ENCODE peak calls at places on chromosomes 4 and X, in five cellular contexts. I, J, M, E and T are unnamed samples.

GRCh38 chr4:535181-535923 is 36.3 kb downstream of the PIGG start:
- DNase-seq in E (no peak), J (no peak), M (no peak), I (no peak), T (no peak)

GRCh38 chr4:152243890-152244595 is 291.8 kb downstream of the FBXW7 start:
- DNase-seq in I (peak; percentile 2), J (peak; percentile 53), E (no peak), M (no peak), T (no peak)

GRCh38 chr4:78410651-78411050 is 140.9 kb upstream of the ANXA3 start:
- DNase-seq in I (no peak), J (no peak), E (no peak), M (no peak), T (no peak)

GRCh38 chr4:109184421-109184956 is 118.0 kb downstream of the COL25A1 start:
- DNase-seq in E (no peak), M (no peak), J (no peak), I (no peak), T (no peak)

GRCh38 chr4:147809171-147809570 is 77.3 kb downstream of the ARHGAP10 start:
- DNase-seq in I (no peak), M (no peak), J (no peak), E (no peak), T (no peak)

GRCh38 chrX:65581661-65582339 is 47.2 kb upstream of the LAS1L start:
- DNase-seq in E (peak; percentile 39), I (peak; percentile 46), J (peak; percentile 76), M (peak; percentile 51), T (no peak)

GRCh38 chr4:57037982-57038604 is 59.4 kb downstream of the POLR2B start:
- DNase-seq in M (peak; percentile 50), J (peak; percentile 48), I (peak; percentile 40), E (peak; percentile 62), T (no peak)

GRCh38 chr4:76745264-76745663 is 152.7 kb downstream of the SOWAHB start:
- DNase-seq in I (no peak), E (no peak), J (no peak), M (no peak), T (no peak)

GRCh38 chrX:10163031-10163430 is 6.3 kb downstream of the CLCN4 start:
- DNase-seq in E (no peak), M (no peak), I (no peak), J (no peak), T (no peak)

GRCh38 chr4:23171971-23172370 is 479.2 kb downstream of the GBA3 start:
- DNase-seq in E (no peak), I (no peak), J (no peak), M (no peak), T (no peak)

GRCh38 chr4:67632492-67632891 is 68.5 kb downstream of the UBA6 start:
- DNase-seq in I (no peak), M (no peak), E (no peak), J (no peak), T (no peak)

GRCh38 chr4:150327262-150327780 is 249.1 kb downstream of the DCLK2 start:
- DNase-seq in I (no peak), E (no peak), J (no peak), M (no peak), T (no peak)

GRCh38 chr4:157072002-157072401 is 3.9 kb upstream of the GLRB start:
- DNase-seq in J (no peak), M (peak; percentile 26), I (no peak), E (no peak), T (no peak)

GRCh38 chr4:124948976-124949597 is 236.6 kb upstream of the ANKRD50 start:
- DNase-seq in E (no peak), J (no peak), I (no peak), M (no peak), T (no peak)

GRCh38 chrX:45716747-45717146 is 516.1 kb upstream of the DIPK2B start:
- DNase-seq in E (no peak), M (no peak), J (no peak), I (peak; percentile 51), T (no peak)

GRCh38 chr4:45662996-45663395 is 460.9 kb downstream of the GABRG1 start:
- DNase-seq in M (peak; percentile 46), I (peak; percentile 77), J (peak; percentile 72), E (peak; percentile 1), T (peak; percentile 0)

GRCh38 chr4:83125738-83126141 is 11.2 kb upstream of the PLAC8 start:
- DNase-seq in J (no peak), M (no peak), E (no peak), I (peak; percentile 84), T (no peak)

GRCh38 chr4:170853422-170854021 is 763.8 kb upstream of the AADAT start:
- DNase-seq in M (peak; percentile 34), I (peak; percentile 48), J (peak; percentile 32), E (peak; percentile 31), T (no peak)

GRCh38 chrX:133783273-133783672 is 202.1 kb downstream of the GPC3 start:
- DNase-seq in J (no peak), I (no peak), E (no peak), M (no peak), T (no peak)

GRCh38 chrX:133018229-133018628 is 59.8 kb upstream of the HS6ST2 start:
- DNase-seq in I (no peak), J (no peak), M (no peak), E (no peak), T (no peak)

GRCh38 chrX:12973561-12974216 is 1.2 kb upstream of the TMSB4X start:
- DNase-seq in E (no peak), M (no peak), I (no peak), J (peak; percentile 38), T (no peak)

GRCh38 chr4:121041307-121042090 is 30.8 kb downstream of the NDNF start:
- DNase-seq in E (no peak), J (no peak), I (peak; percentile 29), M (no peak), T (no peak)

GRCh38 chrX:49627030-49627777 is 28.4 kb downstream of the GAGE1 start:
- DNase-seq in E (no peak), J (no peak), I (no peak), M (peak; percentile 22), T (no peak)

GRCh38 chr4:185394568-185395254 is 1.0 kb downstream of the LRP2BP start:
- DNase-seq in I (peak; percentile 5), E (no peak), M (no peak), J (no peak), T (no peak)

GRCh38 chrX:150587585-150588503 is 19.4 kb downstream of the MTM1 start:
- DNase-seq in M (no peak), I (no peak), E (peak; percentile 2), J (no peak), T (no peak)

GRCh38 chr4:81984746-81985145 is 389.0 kb downstream of the HNRNPD start:
- DNase-seq in I (no peak), E (no peak), J (no peak), M (no peak), T (no peak)

GRCh38 chr4:77172336-77172735 is 15.3 kb downstream of the CCNG2 start:
- DNase-seq in E (no peak), M (peak; percentile 67), J (no peak), I (no peak), T (peak; percentile 74)

GRCh38 chrX:20947411-20947912 is 426.8 kb upstream of the CNKSR2 start:
- DNase-seq in J (no peak), M (no peak), I (no peak), E (no peak), T (no peak)

GRCh38 chr4:6573551-6573950 is 1.4 kb upstream of the MAN2B2 start:
- DNase-seq in M (no peak), E (no peak), J (no peak), I (no peak), T (no peak)

GRCh38 chr4:2741626-2742025 is 14.5 kb downstream of the TNIP2 start:
- DNase-seq in E (no peak), I (no peak), M (no peak), J (no peak), T (no peak)

GRCh38 chrX:48911407-48912182 is at the start of gene SLC35A2:
- DNase-seq in I (peak; percentile 92), E (peak; percentile 79), J (peak; percentile 88), M (peak; percentile 75), T (no peak)

GRCh38 chrX:50691820-50692219 is 122.2 kb downstream of the SHROOM4 start:
- DNase-seq in I (peak; percentile 31), M (peak; percentile 15), J (no peak), E (no peak), T (no peak)

GRCh38 chrX:13699183-13699826 is 10.4 kb downstream of the RAB9A start:
- DNase-seq in M (peak; percentile 46), J (no peak), E (no peak), I (peak; percentile 85), T (no peak)

GRCh38 chrX:9912341-9912740 is 54.8 kb upstream of the CLDN34 start:
- DNase-seq in J (no peak), I (no peak), E (peak; percentile 20), M (peak; percentile 29), T (peak; percentile 56)

GRCh38 chr4:184987493-184988031 is 30.7 kb upstream of the HELT start:
- DNase-seq in J (no peak), M (no peak), I (no peak), E (no peak), T (no peak)

GRCh38 chr4:43607400-43607799 is 714.9 kb downstream of the GRXCR1 start:
- DNase-seq in I (no peak), J (no peak), E (no peak), M (no peak), T (no peak)
- H3K27ac ChIP-seq in I (no peak overlapping the region), J (no peak overlapping the region), E (no peak overlapping the region), M (no peak overlapping the region), T (no peak overlapping the region)

DNA sequence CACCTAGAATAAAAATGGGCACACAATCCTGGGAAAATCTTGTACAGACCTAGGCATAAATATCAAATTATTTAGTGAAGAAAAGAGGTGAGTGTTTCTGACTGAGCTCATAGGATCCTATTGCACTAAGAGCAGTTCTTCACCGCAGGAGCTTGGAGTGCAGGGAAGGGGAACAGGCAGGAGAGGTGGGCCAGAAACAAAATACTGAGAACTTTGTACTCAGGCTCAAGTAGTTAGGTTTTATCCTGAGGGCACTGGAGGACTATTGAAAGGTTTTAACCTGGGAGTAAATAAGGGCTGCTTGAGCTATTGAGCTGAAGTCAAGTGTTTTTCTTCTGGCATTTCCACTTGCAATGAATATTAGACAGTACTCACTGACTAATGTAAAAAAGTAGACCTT is 12.2 kb downstream of the EPHA5 start:
- DNase-seq in M (no peak), I (no peak), E (no peak), J (peak; percentile 29), T (no peak)
- H3K27ac ChIP-seq in M (no peak overlapping the region), I (no peak overlapping the region), E (no peak overlapping the region), J (no peak overlapping the region), T (no peak overlapping the region)

GRCh38 chrX:16851827-16852226 is 18.3 kb downstream of the RBBP7 start:
- DNase-seq in M (no peak), I (no peak), E (no peak), J (no peak), T (no peak)

GRCh38 chrX:16851421-16851820 is 18.7 kb downstream of the RBBP7 start:
- DNase-seq in E (no peak), M (no peak), I (no peak), J (no peak), T (no peak)

GRCh38 chrX:16852617-16853179 is 17.5 kb downstream of the RBBP7 start:
- DNase-seq in M (no peak), J (no peak), E (no peak), I (no peak), T (no peak)

GRCh38 chrX:16845686-16846085 is 24.5 kb downstream of the RBBP7 start:
- DNase-seq in I (no peak), M (no peak), J (no peak), E (no peak), T (no peak)

GRCh38 chrX:16848541-16848940 is 21.6 kb downstream of the RBBP7 start:
- DNase-seq in E (no peak), I (no peak), M (no peak), J (no peak), T (no peak)
- H3K27ac ChIP-seq in E (no peak overlapping the region), I (no peak overlapping the region), M (no peak overlapping the region), J (no peak overlapping the region), T (peak overlapping the region; percentile 10)

GRCh38 chr4:26269038-26269437 is 51.8 kb upstream of the RBPJ start:
- DNase-seq in I (no peak), E (no peak), M (no peak), J (no peak), T (no peak)
- H3K27ac ChIP-seq in I (no peak overlapping the region), E (no peak overlapping the region), M (no peak overlapping the region), J (no peak overlapping the region), T (no peak overlapping the region)